ENCODE peak calls at places on chromosomes 7 and 10, in nine cellular contexts. A is hippocampal formation; F is cardiac septum; P is fibroblast of mammary gland; Y is NCI-H1092 treated with DMSO at 0.1 percent for 48 hours; W is amygdala; L is brain microvascular endothelial cell; N is stimulated activated CD8-positive, alpha-beta memory T cell treated with anti-CD3 and anti-CD28 coated beads, Interleukin-2, amount 100 ng/mL, for 1 hour; G is Caco-2. X is an unnamed sample.

GRCh38 chr7:78734626-78735025 is 718.8 kb downstream of the MAGI2 start:
- DNase-seq in A (no peak), F (no peak), P (peak; percentile 36), Y (no peak), W (no peak), L (no peak), N (no peak), G (no peak), X (no peak)

GRCh38 chr10:113003032-113003431 is 53.0 kb downstream of the TCF7L2 start:
- DNase-seq in A (peak; percentile 57), F (no peak), P (no peak), Y (no peak), W (peak; percentile 13), L (no peak), N (no peak), G (no peak), X (no peak)

GRCh38 chr10:125152646-125153368 is 7.6 kb downstream of the CTBP2 start:
- DNase-seq in A (peak; percentile 79), F (peak; percentile 84), P (no peak), Y (peak; percentile 11), W (peak; percentile 50), L (no peak), N (no peak), G (no peak), X (peak; percentile 36)

GRCh38 chr7:6026011-6026819 is 5.0 kb upstream of the ANKRD61 start:
- DNase-seq in A (peak; percentile 22), F (peak; percentile 91), P (peak; percentile 54), Y (peak; percentile 8), W (no peak), L (peak; percentile 27), N (peak; percentile 37), G (peak; percentile 73), X (peak; percentile 82)

GRCh38 chr7:106345421-106346166 is 60.8 kb upstream of the NAMPT start:
- DNase-seq in A (no peak), F (no peak), P (peak; percentile 73), Y (no peak), W (no peak), L (no peak), N (no peak), G (no peak), X (no peak)

GRCh38 chr7:149880871-149881301 is 7.1 kb downstream of the ATP6V0E2 start:
- DNase-seq in A (peak; percentile 75), F (no peak), P (no peak), Y (no peak), W (no peak), L (no peak), N (no peak), G (peak; percentile 30), X (no peak)

GRCh38 chr7:130345106-130345505 is 490 bp downstream of the CPA5 start:
- DNase-seq in A (no peak), F (peak; percentile 62), P (no peak), Y (peak; percentile 75), W (no peak), L (no peak), N (no peak), G (no peak), X (no peak)

GRCh38 chr10:49418053-49418326 is 22.1 kb upstream of the DRGX start:
- DNase-seq in A (no peak), F (no peak), P (no peak), Y (no peak), W (no peak), L (no peak), N (no peak), G (no peak), X (no peak)

GRCh38 chr7:29812185-29812876 is 6.0 kb downstream of the WIPF3 start:
- DNase-seq in A (no peak), F (no peak), P (peak; percentile 34), Y (no peak), W (no peak), L (no peak), N (no peak), G (no peak), X (no peak)

GRCh38 chr10:88095291-88095721 is 231.9 kb downstream of the PTEN start:
- DNase-seq in A (no peak), F (no peak), P (peak; percentile 26), Y (no peak), W (no peak), L (peak; percentile 12), N (no peak), G (no peak), X (no peak)

GRCh38 chr7:73418113-73418703 is 15.4 kb upstream of the FZD9 start:
- DNase-seq in A (no peak), F (no peak), P (no peak), Y (no peak), W (no peak), L (no peak), N (no peak), G (no peak), X (no peak)

GRCh38 chr7:148328906-148329305 is 261.7 kb upstream of the C7orf33 start:
- DNase-seq in A (no peak), F (no peak), P (no peak), Y (no peak), W (no peak), L (no peak), N (no peak), G (no peak), X (no peak)

GRCh38 chr7:9955138-9955537 is 1018.5 kb upstream of the PHF14 start:
- DNase-seq in A (no peak), F (no peak), P (no peak), Y (no peak), W (no peak), L (no peak), N (no peak), G (no peak), X (no peak)

GRCh38 chr7:7917593-7917992 is 51.0 kb upstream of the GLCCI1 start:
- DNase-seq in A (no peak), F (no peak), P (no peak), Y (no peak), W (no peak), L (no peak), N (no peak), G (no peak), X (no peak)

GRCh38 chr7:148148456-148148855 is 442.1 kb upstream of the C7orf33 start:
- DNase-seq in A (no peak), F (no peak), P (no peak), Y (no peak), W (no peak), L (no peak), N (no peak), G (no peak), X (no peak)

GRCh38 chr10:123889821-123890220 is 1.8 kb downstream of the CPXM2 start:
- DNase-seq in A (no peak), F (no peak), P (no peak), Y (no peak), W (no peak), L (no peak), N (no peak), G (no peak), X (no peak)

GRCh38 chr7:526474-527034 is 6.9 kb upstream of the PDGFA start:
- DNase-seq in A (no peak), F (no peak), P (no peak), Y (no peak), W (no peak), L (no peak), N (no peak), G (no peak), X (no peak)

GRCh38 chr7:156261581-156261980 is 379.0 kb upstream of the RNF32 start:
- DNase-seq in A (no peak), F (no peak), P (no peak), Y (no peak), W (no peak), L (no peak), N (no peak), G (no peak), X (no peak)

GRCh38 chr7:99469381-99470065 is 3.2 kb upstream of the ZNF789 start:
- DNase-seq in A (no peak), F (no peak), P (peak; percentile 54), Y (no peak), W (no peak), L (no peak), N (no peak), G (no peak), X (no peak)

X was measured in NCI-H2081.